ENCODE peak calls at places on chromosomes 2 and 18, in four cellular contexts. O, H, X and V are unnamed samples.

GRCh38 chr2:101823347-101823791 is 125.9 kb downstream of the MAP4K4 start:
- DNase-seq in O (peak), H (no peak), X (peak), V (peak)

GRCh38 chr2:31556921-31557320 is 23.8 kb downstream of the SRD5A2 start:
- DNase-seq in O (no peak), H (no peak), X (no peak), V (no peak)

GRCh38 chr2:217248312-217248935 is 388.6 kb upstream of the TNP1 start:
- DNase-seq in O (no peak), H (no peak), X (peak), V (no peak)

GRCh38 chr2:197309369-197310231 is 980 bp downstream of the ANKRD44 start:
- DNase-seq in O (peak), H (no peak), X (peak), V (peak)

GRCh38 chr2:197867630-197868029 is 63.2 kb downstream of the PLCL1 start:
- DNase-seq in O (no peak), H (no peak), X (no peak), V (no peak)

GRCh38 chr2:15939854-15940660 is at the start of gene MYCN:
- DNase-seq in O (no peak), H (no peak), X (no peak), V (no peak)

GRCh38 chr2:98468621-98469236 is 24.1 kb downstream of the INPP4A start:
- DNase-seq in O (no peak), H (no peak), X (no peak), V (peak)

GRCh38 chr2:113316085-113316484 is 37.4 kb upstream of the PAX8 start:
- DNase-seq in O (no peak), H (no peak), X (no peak), V (no peak)

GRCh38 chr2:24317491-24317920 is 42.8 kb downstream of the ITSN2 start:
- DNase-seq in O (no peak), H (no peak), X (no peak), V (no peak)

GRCh38 chr2:114331934-114332333 is 110.5 kb upstream of the DPP10 start:
- DNase-seq in O (no peak), H (no peak), X (no peak), V (no peak)

GRCh38 chr2:176165598-176166055 is 8.5 kb downstream of the HOXD3 start:
- DNase-seq in O (no peak), H (no peak), X (no peak), V (no peak)

GRCh38 chr2:109497911-109498870 is 115.6 kb downstream of the SEPTIN10 start:
- DNase-seq in O (no peak), H (no peak), X (no peak), V (no peak)

GRCh38 chr2:48567671-48568070 is 37.7 kb downstream of the STON1 start:
- DNase-seq in O (no peak), H (no peak), X (no peak), V (no peak)

GRCh38 chr2:69715964-69716363 is 26.0 kb upstream of the ANXA4 start:
- DNase-seq in O (no peak), H (no peak), X (no peak), V (no peak)

GRCh38 chr2:179311071-179311470 is 46.4 kb upstream of the SESTD1 start:
- DNase-seq in O (no peak), H (no peak), X (no peak), V (no peak)

GRCh38 chr18:5546660-5547059 is 2.9 kb upstream of the EPB41L3 start:
- DNase-seq in O (no peak), H (no peak), X (no peak), V (no peak)

GRCh38 chr2:236625156-236625690 is 55.6 kb downstream of the ACKR3 start:
- DNase-seq in O (no peak), H (no peak), X (no peak), V (no peak)

GRCh38 chr18:79384151-79384807 is 11.5 kb upstream of the NFATC1 start:
- DNase-seq in O (peak), H (no peak), X (no peak), V (no peak)

GRCh38 chr2:160317113-160318099 is 117.3 kb upstream of the ITGB6 start:
- DNase-seq in O (no peak), H (no peak), X (no peak), V (no peak)

GRCh38 chr18:13455960-13456471 is 237.5 kb downstream of the LDLRAD4 start:
- DNase-seq in O (no peak), H (no peak), X (no peak), V (no peak)

GRCh38 chr2:5839563-5839962 is 147.4 kb downstream of the SOX11 start:
- DNase-seq in O (no peak), H (no peak), X (no peak), V (no peak)

GRCh38 chr2:218465987-218466633 is 47.2 kb downstream of the VIL1 start:
- DNase-seq in O (no peak), H (no peak), X (no peak), V (no peak)

GRCh38 chr2:195898505-195898904 is 170.1 kb downstream of the DNAH7 start:
- DNase-seq in O (peak), H (peak), X (peak), V (no peak)

GRCh38 chr2:159744363-159744762 is 32.1 kb downstream of the MARCHF7 start:
- DNase-seq in O (no peak), H (no peak), X (no peak), V (no peak)

DNA sequence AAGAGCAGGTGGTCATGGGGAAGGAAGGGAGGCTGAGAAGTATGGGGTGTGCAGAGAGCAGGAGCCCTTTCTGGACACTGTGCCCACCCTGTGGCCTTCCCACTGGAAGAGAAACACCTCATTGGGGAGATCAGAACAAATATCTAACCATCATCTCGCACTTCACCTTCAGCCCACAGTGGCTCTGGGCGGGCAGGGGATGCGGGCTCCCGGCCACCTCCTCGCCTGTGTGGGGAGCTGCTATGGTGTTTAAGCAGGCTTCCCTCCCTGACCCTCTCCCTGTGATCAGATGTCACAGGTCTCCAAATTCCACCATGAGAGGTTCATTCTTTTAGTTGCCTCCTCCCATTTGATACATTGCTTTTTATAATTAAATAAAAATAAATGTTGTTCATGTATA is 5.0 kb downstream of the FBLN7 start:
- DNase-seq in O (no peak), H (no peak), X (no peak), V (no peak)
- TF ChIP-seq CTCF in O (no peak), H (no peak), X (no peak), V (no peak)

GRCh38 chr2:191195021-191195420 is 44.2 kb upstream of the STAT4 start:
- DNase-seq in O (no peak), H (no peak), X (no peak), V (no peak)
- TF ChIP-seq CTCF in O (no peak), H (no peak), X (no peak), V (no peak)

GRCh38 chr2:149573760-149574159 is 13.8 kb downstream of the MMADHC start:
- DNase-seq in O (no peak), H (no peak), X (no peak), V (no peak)
- TF ChIP-seq CTCF in O (peak), H (no peak), X (no peak), V (peak)

GRCh38 chr2:181738483-181739015 is 58.2 kb upstream of the NEUROD1 start:
- DNase-seq in O (no peak), H (no peak), X (no peak), V (no peak)

GRCh38 chr2:181742908-181743722 is 62.8 kb upstream of the NEUROD1 start:
- DNase-seq in O (no peak), H (no peak), X (no peak), V (no peak)

GRCh38 chr2:181741756-181742155 is 61.4 kb upstream of the NEUROD1 start:
- DNase-seq in O (no peak), H (no peak), X (no peak), V (no peak)

GRCh38 chr2:181742361-181742760 is 62.0 kb upstream of the NEUROD1 start:
- DNase-seq in O (no peak), H (no peak), X (no peak), V (no peak)

DNA sequence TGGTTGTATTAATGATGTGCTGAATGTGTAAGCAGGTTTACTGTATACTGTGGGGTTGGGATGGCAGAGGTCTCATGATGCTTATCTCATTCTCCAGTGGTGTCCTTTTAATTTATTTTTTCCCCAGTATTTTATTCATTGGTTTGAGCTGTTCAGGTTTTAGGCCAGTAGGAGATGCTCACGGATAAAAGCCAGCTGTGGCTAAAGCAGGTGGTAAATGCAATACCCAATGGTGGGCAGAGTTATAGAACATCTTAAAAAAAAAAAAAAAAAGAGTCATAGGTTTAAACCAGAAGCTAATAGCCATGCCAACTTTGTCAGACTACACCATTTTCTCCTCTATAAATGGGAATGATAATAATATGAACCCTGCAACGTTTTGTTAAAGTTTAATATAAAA is 57.8 kb upstream of the NEUROD1 start:
- DNase-seq in O (no peak), H (no peak), X (no peak), V (no peak)
- TF ChIP-seq CTCF in O (no peak), H (no peak), X (no peak), V (no peak)

GRCh38 chr2:52456759-52457377 is 1310.7 kb upstream of the CHAC2 start:
- DNase-seq in O (no peak), H (no peak), X (no peak), V (no peak)
- TF ChIP-seq CTCF in O (no peak), H (no peak), X (no peak), V (no peak)

DNA sequence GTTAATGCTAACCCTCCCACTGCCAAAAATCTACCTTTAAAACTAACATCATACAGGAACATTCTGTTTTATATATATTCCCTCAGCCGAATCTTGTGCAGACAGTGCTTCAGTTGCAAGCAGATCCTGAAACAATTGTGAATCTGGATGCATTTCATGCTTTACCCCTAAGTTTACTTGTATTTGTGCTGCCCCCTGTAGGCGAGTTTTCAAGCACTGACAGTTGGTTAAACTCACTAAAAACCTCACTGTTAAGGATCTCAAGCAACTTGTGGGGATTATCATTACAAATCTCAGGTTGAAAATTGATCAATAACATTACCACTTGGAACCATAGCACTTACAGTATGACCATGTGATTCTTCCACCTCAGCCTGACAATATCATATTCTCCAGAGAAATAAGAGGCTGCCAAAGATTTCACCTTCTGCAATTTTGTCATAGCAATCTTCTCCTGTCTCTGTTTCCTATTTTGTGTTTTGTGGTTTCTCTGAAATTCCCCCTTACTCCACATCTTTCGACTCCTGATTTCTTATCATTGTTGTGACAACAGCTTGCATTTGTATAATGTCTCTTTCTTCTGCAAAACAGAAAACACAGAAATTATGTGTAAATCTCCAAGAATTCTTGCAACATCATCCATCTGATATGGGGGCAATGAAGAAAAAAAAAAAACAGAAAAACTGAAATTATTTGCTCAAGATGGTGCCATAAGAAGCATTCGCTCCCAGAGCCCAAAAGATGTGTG is 354.6 kb upstream of the SETBP1 start:
- DNase-seq in O (peak), H (peak), X (peak), V (no peak)
- TF ChIP-seq CTCF in O (peak), H (no peak), X (no peak), V (peak)